ENCODE peak calls at places on chromosomes 6 and 20, in seven cellular contexts. W is pancreas, A is AG09309, Z is body of pancreas, B is GM23338, E is fibroblast of pulmonary artery, M is AG04450. Q is an unnamed sample.

GRCh38 chr6:45822269-45822812 is 193.3 kb downstream of the CLIC5 start:
- DNase-seq in W (no peak), A (no peak), Z (no peak), B (no peak), E (no peak), M (no peak), Q (no peak)

GRCh38 chr6:10403385-10404106 is 11.3 kb downstream of the TFAP2A start:
- DNase-seq in W (no peak), A (peak), Z (no peak), B (no peak), E (peak), M (peak), Q (no peak)

GRCh38 chr20:15818651-15819071 is 754.6 kb downstream of the KIF16B start:
- DNase-seq in W (no peak), A (no peak), Z (no peak), B (no peak), E (no peak), M (no peak), Q (no peak)

GRCh38 chr20:62946918-62947317 is 5.6 kb upstream of the SLC17A9 start:
- DNase-seq in W (no peak), A (no peak), Z (peak), B (no peak), E (peak), M (no peak), Q (no peak)

GRCh38 chr20:21124190-21124589 is 1.7 kb upstream of the KIZ start:
- DNase-seq in W (no peak), A (no peak), Z (no peak), B (no peak), E (no peak), M (no peak), Q (no peak)

GRCh38 chr20:53785320-53785719 is 191.7 kb upstream of the ZNF217 start:
- DNase-seq in W (no peak), A (no peak), Z (no peak), B (no peak), E (no peak), M (no peak), Q (no peak)

GRCh38 chr6:140153703-140154102 is 779.3 kb upstream of the CITED2 start:
- DNase-seq in W (no peak), A (no peak), Z (no peak), B (no peak), E (peak), M (no peak), Q (peak)

GRCh38 chr6:34476941-34477340 is 11.1 kb downstream of the PACSIN1 start:
- DNase-seq in W (no peak), A (no peak), Z (no peak), B (no peak), E (no peak), M (no peak), Q (no peak)

GRCh38 chr6:82013561-82014275 is 233.8 kb downstream of the IBTK start:
- DNase-seq in W (no peak), A (no peak), Z (no peak), B (no peak), E (peak), M (no peak), Q (peak)

GRCh38 chr6:41634657-41635056 is 3.6 kb upstream of the MDFI start:
- DNase-seq in W (no peak), A (no peak), Z (no peak), B (peak), E (peak), M (no peak), Q (peak)

GRCh38 chr6:136037885-136038460 is 186.5 kb downstream of the PDE7B start:
- DNase-seq in W (no peak), A (peak), Z (no peak), B (no peak), E (peak), M (peak), Q (peak)

GRCh38 chr6:137115653-137116052 is 57.8 kb downstream of the IL22RA2 start:
- DNase-seq in W (no peak), A (no peak), Z (no peak), B (no peak), E (no peak), M (no peak), Q (no peak)

GRCh38 chr6:5337573-5337972 is 76.3 kb downstream of the FARS2 start:
- DNase-seq in W (no peak), A (peak), Z (no peak), B (peak), E (peak), M (no peak), Q (peak)

GRCh38 chr6:54971825-54972224 is 125.3 kb downstream of the FAM83B start:
- DNase-seq in W (no peak), A (no peak), Z (no peak), B (no peak), E (no peak), M (no peak), Q (no peak)

GRCh38 chr6:113377362-113377942 is 479.7 kb upstream of the MARCKS start:
- DNase-seq in W (no peak), A (no peak), Z (no peak), B (no peak), E (no peak), M (no peak), Q (no peak)

GRCh38 chr6:136113736-136114173 is 136.4 kb downstream of the MTFR2 start:
- DNase-seq in W (no peak), A (peak), Z (peak), B (peak), E (peak), M (peak), Q (peak)

DNA sequence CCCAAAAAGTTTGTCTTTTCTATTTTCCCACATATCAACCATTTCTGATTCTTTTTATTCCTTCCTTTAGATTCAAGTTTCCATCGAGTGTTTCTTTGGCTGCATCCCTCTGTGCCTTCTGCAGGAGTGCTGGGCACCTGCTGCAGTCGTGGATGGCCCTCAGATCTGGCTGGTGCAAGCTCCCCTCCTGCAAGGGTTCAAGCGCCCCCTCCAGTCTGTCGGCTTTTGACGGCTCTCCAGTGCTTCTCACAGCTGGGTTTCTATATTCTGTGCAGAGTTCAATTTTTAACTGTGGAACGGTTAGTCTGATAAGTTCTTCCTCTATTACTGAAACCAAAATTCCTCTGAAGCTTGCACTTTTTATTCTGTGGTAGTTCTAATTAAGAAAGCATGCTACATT is 132.1 kb downstream of the HUS1B start:
- DNase-seq in W (no peak), A (no peak), Z (no peak), B (no peak), E (no peak), M (no peak), Q (no peak)
- TF ChIP-seq CTCF in W (no peak), A (no peak), Z (no peak), B (peak), E (no peak), M (no peak), Q (no peak)

DNA sequence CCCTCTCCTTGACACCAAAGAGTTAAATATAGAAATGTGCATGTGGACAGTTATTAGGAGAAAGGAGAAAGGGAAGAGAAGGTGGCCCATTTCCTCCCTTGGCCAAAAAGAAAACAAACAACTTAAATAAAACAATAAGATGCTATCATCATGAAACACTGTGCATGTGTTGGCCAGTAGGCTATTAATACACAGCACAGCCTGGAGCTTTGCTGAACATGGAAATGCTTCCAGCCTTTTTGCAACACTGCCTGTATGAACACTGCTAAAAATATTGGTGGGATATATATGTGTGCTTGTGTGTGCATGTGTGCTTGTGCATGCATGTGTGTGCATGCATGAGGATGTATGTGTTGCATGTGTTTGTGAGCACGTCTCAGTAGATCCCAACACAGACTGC is 100.4 kb downstream of the LY86 start:
- DNase-seq in W (no peak), A (no peak), Z (no peak), B (no peak), E (peak), M (no peak), Q (no peak)
- H3K4me3 ChIP-seq in W (no peak), A (no peak), Z (no peak), B (no peak), E (no peak), M (no peak), Q (no peak)

GRCh38 chr20:48821261-48821910 is 6.4 kb downstream of the PREX1 start:
- DNase-seq in W (no peak), A (no peak), Z (no peak), B (no peak), E (no peak), M (no peak), Q (no peak)
- TF ChIP-seq CTCF in W (no peak), A (no peak), Z (no peak), B (no peak), E (no peak), M (no peak), Q (no peak)

DNA sequence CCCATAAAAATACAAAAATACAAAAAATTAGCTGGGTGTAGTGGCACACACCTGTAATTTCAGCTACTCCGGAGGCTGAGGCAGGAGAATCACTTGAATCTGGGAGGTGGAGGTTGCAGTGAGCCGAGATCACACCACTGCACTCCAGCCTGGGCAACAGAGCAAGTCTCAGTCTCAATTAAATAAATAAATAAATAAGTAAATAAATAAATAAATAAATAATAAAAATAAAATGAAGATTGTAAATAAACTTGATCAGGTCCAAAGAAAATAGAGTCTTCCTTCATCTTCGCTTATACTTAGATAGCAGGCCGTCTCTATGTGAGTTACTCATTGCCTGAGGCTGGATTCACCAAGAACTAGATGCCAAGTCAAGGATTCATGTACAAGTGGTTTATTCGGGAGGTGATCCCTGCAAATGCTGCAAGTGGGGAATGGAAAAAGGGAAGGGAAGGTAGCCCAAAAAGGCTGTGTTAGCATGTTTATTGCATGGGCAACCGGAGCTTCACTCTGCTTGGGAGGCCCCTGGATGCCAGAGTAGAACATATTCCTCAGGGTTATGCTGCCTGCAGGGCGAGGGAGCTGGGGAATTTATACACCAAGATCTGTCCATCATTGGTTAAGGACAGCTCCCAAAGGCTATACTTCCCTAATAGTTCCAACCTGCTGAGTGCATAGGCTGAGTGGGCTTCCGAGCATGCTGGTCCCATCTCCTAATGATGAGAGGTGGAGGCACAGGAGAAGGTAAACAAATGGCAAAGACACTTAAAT is 16.3 kb downstream of the PRND start:
- DNase-seq in W (no peak), A (no peak), Z (no peak), B (no peak), E (no peak), M (no peak), Q (no peak)
- H3K4me3 ChIP-seq in W (no peak), A (no peak), Z (no peak), B (no peak), E (no peak), M (no peak), Q (no peak)

DNA sequence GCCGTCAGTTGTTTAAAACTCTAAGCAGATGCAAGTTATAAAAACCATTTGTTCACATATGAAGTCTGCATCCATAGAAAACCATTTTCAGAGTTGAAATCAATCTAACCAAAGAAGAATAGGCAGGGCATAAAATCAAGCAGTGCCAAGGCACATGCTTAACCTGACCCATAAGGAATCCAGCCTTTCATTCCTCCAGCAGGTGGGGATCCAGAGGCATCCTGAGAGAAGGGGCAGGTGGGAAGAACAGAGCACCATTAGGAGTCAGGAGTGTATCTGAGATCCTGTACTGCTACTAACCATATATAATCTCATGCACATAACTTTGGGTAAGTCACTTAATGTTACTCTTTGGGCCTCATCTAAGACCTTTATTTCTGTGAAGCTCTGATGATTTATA is 29.4 kb upstream of the FOXO3 start:
- DNase-seq in W (no peak), A (no peak), Z (no peak), B (peak), E (no peak), M (no peak), Q (no peak)
- TF ChIP-seq CTCF in W (no peak), A (no peak), Z (no peak), B (peak), E (no peak), M (no peak), Q (no peak)

DNA sequence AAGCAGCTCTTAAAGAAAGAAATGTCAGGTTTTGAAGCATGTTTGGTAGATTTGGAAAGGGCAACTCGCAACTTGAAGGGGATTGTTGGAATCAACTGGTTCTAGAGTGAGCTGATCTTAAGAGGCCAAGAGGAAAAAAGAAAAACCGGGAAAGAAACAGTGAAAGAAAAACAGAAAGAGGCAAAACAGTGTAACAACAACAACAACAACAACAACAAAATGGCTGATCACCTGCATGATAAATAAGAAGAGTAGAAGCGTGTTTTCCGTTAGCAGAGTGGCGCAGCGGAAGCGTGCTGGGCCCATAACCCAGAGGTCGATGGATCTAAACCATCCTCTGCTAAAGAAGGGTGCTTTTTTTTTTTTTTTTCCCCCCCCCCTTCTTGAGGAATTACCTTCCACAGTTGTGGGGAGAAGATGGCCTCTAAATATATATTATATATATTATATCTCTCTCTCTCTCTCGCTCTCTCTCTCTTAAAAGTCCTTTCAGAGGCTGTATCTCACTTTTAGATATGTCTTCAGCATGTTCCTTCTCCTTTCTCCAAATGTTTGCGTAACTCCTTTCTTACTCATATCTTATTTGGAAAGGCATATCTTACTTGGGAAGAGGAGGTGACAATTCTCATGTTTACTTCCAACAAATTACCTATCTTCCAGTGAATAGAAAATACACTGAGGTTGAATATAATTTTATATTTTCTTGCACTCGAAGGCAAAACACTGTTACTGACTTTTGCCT is 134.4 kb downstream of the OR2B2 start:
- DNase-seq in W (no peak), A (no peak), Z (no peak), B (peak), E (no peak), M (no peak), Q (peak)
- H3K4me3 ChIP-seq in W (no peak), A (no peak), Z (no peak), B (peak), E (no peak), M (no peak), Q (peak)

GRCh38 chr6:69232506-69233194 is 564.2 kb downstream of the LMBRD1 start:
- DNase-seq in W (peak), A (no peak), Z (peak), B (peak), E (peak), M (peak), Q (peak)
- TF ChIP-seq CTCF in W (no peak), A (no peak), Z (no peak), B (no peak), E (no peak), M (no peak), Q (no peak)